ENCODE peak calls at places on chromosomes 3 and 15, in four cellular contexts. K, F, X and M are unnamed samples.

GRCh38 chr3:195921334-195921771 is 13.0 kb upstream of the TNK2 start:
- DNase-seq in K (no peak), F (no peak), X (peak; percentile 14), M (no peak)

GRCh38 chr3:27253831-27254230 is 115.4 kb downstream of the NEK10 start:
- DNase-seq in F (no peak), X (no peak), K (no peak), M (no peak)

GRCh38 chr15:38490231-38490630 is 36.3 kb downstream of the FAM98B start:
- DNase-seq in K (no peak), X (no peak), F (no peak), M (no peak)

GRCh38 chr3:196499061-196499460 is 4.5 kb downstream of the RNF168 start:
- DNase-seq in K (peak; percentile 17), X (no peak), F (no peak), M (no peak)

GRCh38 chr3:115227046-115227445 is 80.0 kb upstream of the ZBTB20 start:
- DNase-seq in K (no peak), X (no peak), F (no peak), M (no peak)

GRCh38 chr3:126121632-126122031 is 37.7 kb upstream of the SLC41A3 start:
- DNase-seq in K (no peak), F (peak; percentile 21), X (peak; percentile 24), M (no peak)

GRCh38 chr3:40477671-40478070 is 749 bp downstream of the ZNF619 start:
- DNase-seq in X (no peak), F (no peak), K (no peak), M (no peak)

GRCh38 chr3:112689989-112690388 is 49.0 kb upstream of the CCDC80 start:
- DNase-seq in X (no peak), F (no peak), K (no peak), M (no peak)

GRCh38 chr3:16568115-16568514 is 37.1 kb downstream of the DAZL start:
- DNase-seq in K (no peak), X (no peak), F (no peak), M (no peak)

GRCh38 chr15:40091861-40092415 is 16.7 kb downstream of the BMF start:
- DNase-seq in K (no peak), F (no peak), X (no peak), M (no peak)
- H3K4me3 ChIP-seq in K (no peak overlapping the region), F (no peak overlapping the region), X (no peak overlapping the region), M (no peak overlapping the region)

GRCh38 chr3:107239703-107240102 is 137.5 kb upstream of the CCDC54 start:
- DNase-seq in X (no peak), F (no peak), K (no peak), M (no peak)

GRCh38 chr3:107242579-107242978 is 134.7 kb upstream of the CCDC54 start:
- DNase-seq in K (no peak), F (no peak), X (no peak), M (no peak)

GRCh38 chr3:107238787-107239186 is 138.5 kb upstream of the CCDC54 start:
- DNase-seq in X (no peak), K (no peak), F (no peak), M (no peak)

GRCh38 chr3:107241217-107241616 is 136.0 kb upstream of the CCDC54 start:
- DNase-seq in K (no peak), F (no peak), X (no peak), M (no peak)

GRCh38 chr3:107240183-107241091 is 136.8 kb upstream of the CCDC54 start:
- DNase-seq in K (peak; percentile 32), X (peak; percentile 87), F (peak; percentile 81), M (no peak)
- TF ChIP-seq POLR2A in K (peak; percentile 20), X (peak; percentile 35), F (no peak), M (peak; percentile 35)

GRCh38 chr15:42726114-42726513 is 10.8 kb downstream of the CDAN1 start:
- DNase-seq in X (no peak), K (no peak), F (no peak), M (no peak)
- H3K36me3 ChIP-seq in X (peaks cover 99% of the 10 kb centered on the region), K (peaks cover 97% of the 10 kb centered on the region), F (peaks cover 79% of the 10 kb centered on the region), M (peaks cover 71% of the 10 kb centered on the region)

DNA sequence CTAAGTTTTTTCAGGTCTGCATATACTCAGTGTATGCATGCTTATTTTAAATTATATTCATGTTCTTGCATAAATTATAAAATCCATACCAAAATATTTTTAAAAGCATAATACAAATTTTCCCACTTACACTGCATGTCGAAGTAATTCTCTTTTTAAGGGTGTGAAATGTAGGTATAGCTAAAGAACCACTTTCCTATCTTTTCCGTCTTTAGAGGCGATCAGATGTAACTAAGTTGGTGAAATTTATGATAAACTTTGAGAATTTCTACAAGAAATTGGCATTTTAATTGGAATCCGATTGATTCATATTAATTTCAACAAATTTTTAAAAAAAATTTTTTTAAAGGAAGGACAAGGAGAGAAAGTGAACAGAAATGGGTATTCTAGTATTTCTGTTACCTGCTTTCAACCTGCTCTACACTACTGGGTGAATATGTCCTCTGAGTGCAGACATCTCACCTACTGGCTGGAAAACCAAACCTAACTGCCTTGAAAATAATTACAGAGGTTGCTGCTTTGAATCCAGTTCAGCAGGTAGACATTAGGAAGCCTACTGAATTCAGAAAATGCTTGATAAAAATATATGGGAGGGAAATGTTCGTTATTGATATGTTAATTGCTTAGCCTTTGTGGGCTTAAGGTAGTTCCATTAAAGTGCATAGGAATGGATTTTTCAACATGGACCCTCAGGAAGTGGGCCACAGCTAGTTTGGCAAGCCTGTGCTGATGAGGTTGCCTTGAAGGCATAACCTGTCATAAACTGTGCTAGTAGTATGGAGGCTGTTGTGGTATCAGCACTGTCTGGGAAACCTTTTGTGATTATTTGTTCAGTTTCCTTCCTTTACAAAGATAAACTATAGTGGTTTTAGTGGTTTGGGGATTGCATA is 5.1 kb downstream of the TRIM71 start:
- DNase-seq in F (no peak), K (no peak), X (no peak), M (no peak)
- H3K4me3 ChIP-seq in F (no peak overlapping the region), K (no peak overlapping the region), X (no peak overlapping the region), M (no peak overlapping the region)

DNA sequence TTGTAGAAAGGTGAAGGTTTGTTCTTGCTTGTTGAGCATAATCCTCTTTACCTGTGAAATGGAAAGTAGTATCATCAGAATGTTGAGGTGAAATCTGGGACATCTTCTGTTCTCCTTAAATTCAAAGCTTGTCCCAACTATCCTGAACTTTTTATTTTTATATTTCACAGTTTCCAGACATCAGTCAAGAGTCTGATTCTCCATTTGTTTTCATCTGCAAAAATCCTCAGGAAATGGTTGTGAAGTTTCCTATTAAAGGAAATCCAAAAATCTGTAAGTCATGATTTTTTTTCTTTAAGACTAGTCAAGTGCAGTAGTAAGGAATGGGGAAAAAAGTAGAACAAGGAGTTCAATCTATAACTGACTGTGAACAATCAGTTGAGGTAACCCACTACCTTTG is 15.5 kb upstream of the ZNF609 start:
- DNase-seq in X (no peak), K (no peak), F (no peak), M (no peak)
- TF ChIP-seq POLR2A in X (no peak), K (no peak), F (no peak), M (no peak)

DNA sequence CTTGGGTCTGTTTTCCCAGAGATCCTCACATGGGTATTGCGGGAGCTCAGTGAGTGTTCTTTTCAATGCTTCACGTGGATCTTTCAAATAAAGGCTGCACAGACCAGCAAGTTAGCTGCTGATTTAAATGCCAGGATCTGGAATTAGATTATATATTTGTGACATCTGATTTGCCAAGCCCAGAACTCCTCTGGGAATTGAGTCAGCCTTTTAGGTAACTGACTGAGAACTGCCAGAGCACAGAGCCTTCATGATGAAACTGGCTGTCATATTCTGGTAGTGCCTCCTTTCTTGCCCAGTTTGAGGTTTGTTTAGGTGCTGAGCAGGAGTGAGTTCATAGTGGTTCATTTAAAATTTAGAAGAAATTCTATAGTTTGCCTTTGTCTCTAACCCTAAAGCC is 14.8 kb downstream of the EDEM1 start:
- DNase-seq in K (no peak), F (no peak), X (no peak), M (no peak)
- H3K36me3 ChIP-seq in K (peaks cover 79% of the 10 kb centered on the region), F (peaks cover 81% of the 10 kb centered on the region), X (peaks cover 78% of the 10 kb centered on the region), M (peaks cover 77% of the 10 kb centered on the region)

GRCh38 chr3:127213381-127213918 is 20.5 kb downstream of the PRR23E start:
- DNase-seq in X (no peak), F (peak; percentile 44), K (no peak), M (peak; percentile 42)
- H3K4me3 ChIP-seq in X (no peak overlapping the region), F (no peak overlapping the region), K (no peak overlapping the region), M (no peak overlapping the region)